ENCODE peak calls at places on chromosomes 2 and 18, in four cellular contexts. O is endothelial cell of umbilical vein, R is IMR-90, F is K562. G is an unnamed sample.

GRCh38 chr2:77191665-77192064 is 330.5 kb downstream of the LRRTM4 start:
- DNase-seq in R (no peak), O (no peak), F (no peak), G (no peak)

GRCh38 chr2:177340158-177340557 is 52.4 kb upstream of the AGPS start:
- DNase-seq in O (no peak), R (peak; percentile 51), F (no peak), G (no peak)

GRCh38 chr2:120791243-120791960 is 55.7 kb downstream of the GLI2 start:
- DNase-seq in F (no peak), R (no peak), O (no peak), G (no peak)

GRCh38 chr2:230054079-230054478 is 14.6 kb downstream of the SLC16A14 start:
- DNase-seq in R (peak; percentile 63), O (no peak), F (no peak), G (peak; percentile 73)

GRCh38 chr2:144552821-144553220 is 32.9 kb upstream of the ZEB2 start:
- DNase-seq in R (no peak), F (no peak), O (no peak), G (no peak)

GRCh38 chr2:23565374-23565773 is 180.4 kb downstream of the KLHL29 start:
- DNase-seq in R (no peak), F (no peak), O (no peak), G (no peak)

GRCh38 chr2:204550738-204551137 is 5.5 kb downstream of the PARD3B start:
- DNase-seq in F (no peak), O (no peak), R (peak; percentile 96), G (no peak)

GRCh38 chr2:195411219-195411687 is 245.8 kb upstream of the SLC39A10 start:
- DNase-seq in R (peak; percentile 69), O (no peak), F (peak; percentile 17), G (no peak)

DNA sequence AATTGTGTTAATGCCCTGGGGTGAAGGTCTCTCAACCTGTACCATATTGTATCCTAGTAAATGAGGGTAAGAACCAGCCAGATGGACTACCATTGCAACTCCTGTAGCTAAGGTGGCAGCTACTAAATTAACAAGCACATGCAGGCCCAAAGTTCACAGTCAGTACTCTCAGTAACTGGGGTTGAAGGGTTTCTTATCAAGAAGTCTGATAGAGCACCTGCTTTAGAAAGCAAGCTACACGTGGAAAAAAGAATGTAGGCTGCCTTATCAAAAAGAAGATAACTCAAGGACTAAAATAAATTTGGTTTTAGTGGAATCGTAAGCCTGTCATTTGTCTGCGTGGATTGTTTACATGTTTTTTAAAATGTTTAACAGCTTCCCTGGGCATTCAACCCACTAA is 36.7 kb downstream of the LPIN2 start:
- DNase-seq in F (peak; percentile 62), R (no peak), O (no peak), G (no peak)
- H3K4me1 ChIP-seq in F (peaks cover 46% of the 10 kb centered on the region), R (peaks cover 21% of the 10 kb centered on the region), O (peaks cover 32% of the 10 kb centered on the region), G (peaks cover 6% of the 10 kb centered on the region)

GRCh38 chr18:3121256-3121655 is 98.5 kb downstream of the MYOM1 start:
- DNase-seq in F (no peak), R (no peak), O (no peak), G (no peak)
- TF ChIP-seq CTCF in F (peak; percentile 22), R (no peak), O (no peak), G (no peak)

DNA sequence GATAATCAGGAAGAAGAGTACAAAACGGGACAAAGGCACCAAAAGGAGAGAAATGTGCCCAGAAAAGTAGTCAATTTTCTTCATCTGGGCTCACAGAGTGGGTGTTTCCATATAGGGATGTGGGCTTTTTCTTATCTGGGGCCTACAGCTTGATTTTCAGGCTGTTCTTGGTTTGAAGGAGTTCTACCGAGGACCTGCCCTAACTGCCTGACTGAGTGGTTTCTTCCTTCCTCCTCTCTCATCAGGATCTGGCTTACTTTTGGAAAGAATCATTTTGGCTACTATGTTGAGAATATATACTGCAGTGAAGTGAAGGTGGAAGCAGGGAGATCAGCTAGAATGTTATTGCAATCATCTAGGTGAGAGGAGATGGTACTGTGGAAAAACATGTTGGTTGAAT is 316.7 kb downstream of the LRP1B start:
- DNase-seq in F (no peak), R (no peak), O (no peak), G (no peak)
- H3K9me1 ChIP-seq in F (no peaks in the 10 kb centered on the region), R (no peaks in the 10 kb centered on the region), O (no peaks in the 10 kb centered on the region), G (no peaks in the 10 kb centered on the region)

DNA sequence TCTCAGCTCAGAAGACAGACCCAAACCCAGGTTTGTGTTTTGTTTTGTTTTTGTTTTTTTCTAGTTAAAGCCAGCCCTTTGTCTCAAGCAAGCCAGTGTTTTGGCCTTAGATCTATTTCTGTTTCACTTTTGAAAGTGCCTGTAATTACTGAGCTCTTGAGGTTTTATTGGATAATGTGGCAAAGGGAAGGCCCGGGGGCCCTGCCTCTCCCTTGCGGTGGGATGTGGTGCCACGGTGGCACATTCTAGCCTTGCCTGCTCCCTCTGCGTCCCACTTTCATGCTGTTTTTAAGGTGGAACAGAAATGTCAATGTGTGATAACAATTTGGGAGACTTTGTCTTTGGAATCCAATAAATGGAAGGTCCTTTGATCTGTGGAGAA is 2.5 kb downstream of the HPCAL1 start:
- DNase-seq in R (no peak), F (no peak), O (peak; percentile 40), G (no peak)
- H3K4me1 ChIP-seq in R (peaks cover 10% of the 10 kb centered on the region), F (peaks cover 56% of the 10 kb centered on the region), O (peaks cover 12% of the 10 kb centered on the region), G (peaks cover 15% of the 10 kb centered on the region)

DNA sequence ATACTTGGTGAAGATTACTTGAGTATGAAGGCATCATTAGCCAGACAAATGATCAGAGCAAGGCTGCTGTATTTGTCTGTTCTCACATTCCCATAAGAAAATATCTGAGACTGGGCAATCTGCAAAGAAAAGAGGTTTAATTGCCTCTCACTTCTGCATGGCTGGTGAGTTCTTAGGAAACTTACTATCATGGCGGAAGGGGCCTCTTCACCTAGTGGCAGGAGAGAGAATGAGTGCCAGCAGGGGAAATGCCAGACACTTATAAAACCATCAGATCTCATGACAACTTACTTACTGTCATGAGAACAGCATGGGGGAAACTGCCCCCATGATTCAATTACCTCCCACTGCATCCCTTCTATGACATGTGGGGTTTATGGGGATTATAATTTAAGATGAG is 452.3 kb downstream of the GALR1 start:
- DNase-seq in R (no peak), F (no peak), O (no peak), G (no peak)
- TF ChIP-seq CTCF in R (no peak), F (no peak), O (no peak), G (no peak)

DNA sequence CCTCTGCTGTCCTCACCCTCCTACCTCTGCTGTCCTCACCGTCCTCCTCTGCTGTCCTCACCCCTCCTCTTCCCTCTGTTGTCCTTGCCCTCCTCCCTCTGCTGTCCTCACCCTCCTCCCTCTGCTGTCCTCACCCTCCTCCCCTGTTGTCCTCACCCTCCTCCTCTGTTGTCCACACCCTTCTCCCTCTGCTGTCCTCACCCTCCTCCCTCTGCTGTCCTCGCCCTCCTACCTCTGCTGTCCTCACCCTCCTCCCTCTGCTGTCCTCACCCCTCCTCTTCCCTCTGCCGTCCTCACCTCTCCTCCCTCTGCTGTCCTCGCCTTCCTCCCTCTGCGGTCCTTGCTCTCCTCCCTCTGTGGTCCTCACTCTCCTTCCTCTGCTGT is 11.8 kb downstream of the GAD1 start:
- DNase-seq in O (no peak), R (no peak), F (no peak), G (no peak)
- H3K9me1 ChIP-seq in O (no peaks in the 10 kb centered on the region), R (no peaks in the 10 kb centered on the region), F (no peaks in the 10 kb centered on the region), G (no peaks in the 10 kb centered on the region)

GRCh38 chr18:41949206-41949920 is 5.7 kb upstream of the PIK3C3 start:
- DNase-seq in F (no peak), O (no peak), R (peak; percentile 31), G (no peak)
- H3K4me1 ChIP-seq in F (peaks cover 3% of the 10 kb centered on the region), O (no peaks in the 10 kb centered on the region), R (no peaks in the 10 kb centered on the region), G (no peaks in the 10 kb centered on the region)

GRCh38 chr18:66395671-66396218 is 208.1 kb downstream of the CDH19 start:
- DNase-seq in F (no peak), O (no peak), R (no peak), G (no peak)

DNA sequence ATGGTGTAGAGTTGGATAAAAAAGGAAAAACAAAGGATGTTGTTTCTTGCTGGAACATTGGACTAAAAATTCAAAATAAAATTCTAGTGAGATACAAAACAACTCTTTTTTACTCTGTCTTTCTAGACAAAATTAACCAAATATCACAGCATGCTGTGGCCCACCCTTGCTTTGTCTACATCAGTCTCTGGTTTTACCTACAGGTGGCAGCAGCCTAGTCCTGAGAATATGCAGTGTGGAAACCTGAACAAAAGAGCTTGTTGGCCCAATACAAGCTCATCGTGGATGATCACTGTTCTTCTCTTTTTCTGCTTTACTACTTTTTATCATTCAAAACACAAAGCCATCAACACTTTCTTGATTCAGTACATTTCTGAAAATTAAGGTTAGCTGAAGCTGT is 210.4 kb downstream of the CDH19 start:
- DNase-seq in O (no peak), R (no peak), F (no peak), G (no peak)
- TF ChIP-seq CTCF in O (no peak), R (no peak), F (no peak), G (no peak)

GRCh38 chr2:99000708-99001107 is 64.7 kb upstream of the CRACDL start:
- DNase-seq in F (no peak), O (no peak), R (no peak), G (no peak)
- H3K9me1 ChIP-seq in F (no peaks in the 10 kb centered on the region), O (no peaks in the 10 kb centered on the region), R (no peaks in the 10 kb centered on the region), G (no peaks in the 10 kb centered on the region)

GRCh38 chr2:46327627-46328026 is 30.4 kb downstream of the EPAS1 start:
- DNase-seq in F (no peak), O (no peak), R (no peak), G (no peak)
- H3K4me1 ChIP-seq in F (peaks cover 53% of the 10 kb centered on the region), O (peaks cover 48% of the 10 kb centered on the region), R (peaks cover 47% of the 10 kb centered on the region), G (peaks cover 97% of the 10 kb centered on the region)